ENCODE peak calls at places on chromosomes 16 and 17, in six cellular contexts. N, Q, F, U, J and X are unnamed samples.

GRCh38 chr16:70740919-70741778 is 55.3 kb upstream of the MTSS2 start:
- DNase-seq in N (no peak), Q (no peak), F (no peak), U (peak), J (no peak), X (no peak)

GRCh38 chr16:88658714-88659113 is 4.2 kb downstream of the MVD start:
- DNase-seq in N (no peak), Q (no peak), F (no peak), U (no peak), J (no peak), X (no peak)

GRCh38 chr16:85328665-85329058 is 216.4 kb upstream of the CIBAR2 start:
- DNase-seq in N (no peak), Q (no peak), F (no peak), U (no peak), J (no peak), X (no peak)

GRCh38 chr16:84633622-84634021 is 14.7 kb upstream of the KLHL36 start:
- DNase-seq in N (no peak), Q (peak), F (no peak), U (no peak), J (no peak), X (no peak)

GRCh38 chr17:78940708-78941107 is 15.5 kb upstream of the TIMP2 start:
- DNase-seq in N (no peak), Q (no peak), F (no peak), U (no peak), J (no peak), X (no peak)

GRCh38 chr16:23079683-23080221 is 69.5 kb downstream of the USP31 start:
- DNase-seq in N (no peak), Q (no peak), F (no peak), U (no peak), J (no peak), X (no peak)

GRCh38 chr17:31535581-31535981 is 144.1 kb downstream of the RAB11FIP4 start:
- DNase-seq in N (no peak), Q (peak), F (no peak), U (no peak), J (no peak), X (no peak)

GRCh38 chr17:82204831-82205719 is 7.6 kb downstream of the CCDC57 start:
- DNase-seq in N (no peak), Q (peak), F (no peak), U (no peak), J (peak), X (no peak)

GRCh38 chr16:83895942-83896341 is 3.0 kb upstream of the MLYCD start:
- DNase-seq in N (no peak), Q (no peak), F (no peak), U (no peak), J (no peak), X (no peak)

GRCh38 chr16:80656731-80657150 is 115.9 kb downstream of the DYNLRB2 start:
- DNase-seq in N (no peak), Q (no peak), F (no peak), U (no peak), J (no peak), X (no peak)

GRCh38 chr17:21001111-21001812 is 41.5 kb downstream of the USP22 start:
- DNase-seq in N (no peak), Q (no peak), F (no peak), U (no peak), J (no peak), X (no peak)

GRCh38 chr17:80586464-80587228 is 42.0 kb downstream of the RPTOR start:
- DNase-seq in N (no peak), Q (no peak), F (no peak), U (peak), J (no peak), X (no peak)

GRCh38 chr17:12415031-12415430 is 250.7 kb upstream of the MYOCD start:
- DNase-seq in N (no peak), Q (no peak), F (no peak), U (no peak), J (no peak), X (no peak)

GRCh38 chr16:89641719-89642187 is 15.8 kb downstream of the CHMP1A start:
- DNase-seq in N (no peak), Q (no peak), F (no peak), U (no peak), J (no peak), X (no peak)